ENCODE peak calls at places on chromosome 14, in four cellular contexts. O, P, H and I are unnamed samples.

GRCh38 chr14:102929349-102930137 is 7.1 kb downstream of the AMN start:
- DNase-seq in P (no peak), H (no peak), O (no peak), I (no peak)

GRCh38 chr14:29735459-29735858 is 192.2 kb downstream of the PRKD1 start:
- DNase-seq in O (no peak), H (no peak), P (no peak), I (no peak)

GRCh38 chr14:93788307-93788556 is at the start of gene PRIMA1:
- DNase-seq in P (no peak), O (no peak), H (no peak), I (no peak)

GRCh38 chr14:69873877-69874780 is 5.1 kb upstream of the SMOC1 start:
- DNase-seq in H (no peak), P (no peak), O (peak; percentile 82), I (no peak)

GRCh38 chr14:103279129-103280025 is 54.7 kb upstream of the EIF5 start:
- DNase-seq in O (no peak), H (no peak), P (no peak), I (no peak)

GRCh38 chr14:94689218-94689984 is 77.2 kb downstream of the SERPINA3 start:
- DNase-seq in H (no peak), O (peak; percentile 61), P (no peak), I (peak; percentile 50)

GRCh38 chr14:92626041-92626440 is 112.5 kb downstream of the RIN3 start:
- DNase-seq in H (no peak), O (no peak), P (no peak), I (no peak)

GRCh38 chr14:30603402-30603801 is 18.7 kb upstream of the SCFD1 start:
- DNase-seq in P (no peak), H (no peak), O (no peak), I (peak; percentile 49)

GRCh38 chr14:32417956-32418552 is 89.0 kb downstream of the AKAP6 start:
- DNase-seq in P (peak; percentile 28), H (no peak), O (peak; percentile 70), I (peak; percentile 86)

GRCh38 chr14:106844608-106845285 is 1318.4 kb downstream of the TMEM121 start:
- DNase-seq in P (no peak), H (no peak), O (no peak), I (peak; percentile 42)

GRCh38 chr14:30427846-30428245 is 131.1 kb upstream of the G2E3 start:
- DNase-seq in O (no peak), P (no peak), H (no peak), I (no peak)

GRCh38 chr14:34452258-34452822 is 9.7 kb downstream of the SPTSSA start:
- DNase-seq in H (no peak), O (peak; percentile 20), P (no peak), I (no peak)

GRCh38 chr14:90534838-90535555 is 138.2 kb downstream of the CALM1 start:
- DNase-seq in O (no peak), H (no peak), P (no peak), I (no peak)

GRCh38 chr14:81519200-81519998 is 14.3 kb downstream of the SEL1L start:
- DNase-seq in P (no peak), H (no peak), O (peak; percentile 33), I (no peak)

GRCh38 chr14:68510951-68511726 is 281.7 kb downstream of the ZFP36L1 start:
- DNase-seq in O (peak; percentile 39), P (no peak), H (no peak), I (no peak)
- TF ChIP-seq CTCF in O (peak; percentile 24), P (no peak), H (no peak), I (no peak)

GRCh38 chr14:100893760-100894159 is 9.8 kb downstream of the RTL1 start:
- DNase-seq in H (no peak), O (no peak), P (no peak), I (no peak)

GRCh38 chr14:100896369-100897060 is 7.0 kb downstream of the RTL1 start:
- DNase-seq in P (no peak), H (no peak), O (no peak), I (no peak)

GRCh38 chr14:100893228-100893601 is 10.3 kb downstream of the RTL1 start:
- DNase-seq in P (no peak), O (no peak), H (no peak), I (no peak)

GRCh38 chr14:100894416-100894815 is 9.1 kb downstream of the RTL1 start:
- DNase-seq in O (no peak), H (no peak), P (no peak), I (no peak)

DNA sequence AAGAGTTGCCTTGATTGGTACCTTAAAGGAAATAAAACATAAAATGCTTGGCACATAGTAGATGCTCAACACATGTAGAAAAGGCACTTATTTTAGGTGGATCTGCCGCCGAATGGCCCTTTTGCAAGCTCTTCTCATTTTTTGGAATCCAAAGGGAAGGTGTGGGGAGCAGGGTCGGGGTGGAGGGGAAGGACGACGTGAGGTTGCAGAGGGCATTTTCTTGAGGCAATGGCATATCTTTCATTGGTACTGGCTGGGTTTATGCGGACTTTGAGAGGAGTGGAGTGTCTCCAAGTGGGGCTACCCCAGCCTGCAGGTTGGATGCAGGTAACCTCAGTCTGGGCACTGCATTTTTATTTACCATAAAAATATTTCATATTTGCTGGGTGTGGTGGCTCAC is 8.1 kb downstream of the RTL1 start:
- DNase-seq in P (no peak), O (no peak), H (no peak), I (no peak)
- TF ChIP-seq CTCF in P (no peak), O (no peak), H (no peak), I (no peak)

GRCh38 chr14:80200093-80200492 is 11.2 kb downstream of the DIO2 start:
- DNase-seq in H (no peak), P (no peak), O (no peak), I (no peak)

GRCh38 chr14:80208426-80208950 is 2.8 kb downstream of the DIO2 start:
- DNase-seq in O (no peak), P (no peak), H (no peak), I (no peak)

GRCh38 chr14:80206351-80206750 is 5.0 kb downstream of the DIO2 start:
- DNase-seq in P (no peak), O (peak; percentile 69), H (no peak), I (no peak)

GRCh38 chr14:80202888-80203562 is 8.3 kb downstream of the DIO2 start:
- DNase-seq in O (no peak), H (peak; percentile 4), P (no peak), I (peak; percentile 22)
- TF ChIP-seq CTCF in O (peak; percentile 35), H (peak; percentile 90), P (no peak), I (peak; percentile 12)

GRCh38 chr14:104510794-104511611 is 68.6 kb upstream of the C14orf180 start:
- DNase-seq in O (no peak), H (no peak), P (no peak), I (peak; percentile 9)

GRCh38 chr14:104510216-104510615 is 69.3 kb upstream of the C14orf180 start:
- DNase-seq in H (no peak), P (no peak), O (no peak), I (no peak)

GRCh38 chr14:104512061-104512460 is 67.5 kb upstream of the C14orf180 start:
- DNase-seq in O (no peak), H (no peak), P (no peak), I (no peak)

GRCh38 chr14:104507443-104507842 is 72.1 kb upstream of the C14orf180 start:
- DNase-seq in P (no peak), O (no peak), H (no peak), I (no peak)

GRCh38 chr14:104509673-104510072 is 69.9 kb upstream of the C14orf180 start:
- DNase-seq in O (no peak), H (no peak), P (no peak), I (no peak)
- TF ChIP-seq CTCF in O (no peak), H (peak; percentile 8), P (no peak), I (no peak)

DNA sequence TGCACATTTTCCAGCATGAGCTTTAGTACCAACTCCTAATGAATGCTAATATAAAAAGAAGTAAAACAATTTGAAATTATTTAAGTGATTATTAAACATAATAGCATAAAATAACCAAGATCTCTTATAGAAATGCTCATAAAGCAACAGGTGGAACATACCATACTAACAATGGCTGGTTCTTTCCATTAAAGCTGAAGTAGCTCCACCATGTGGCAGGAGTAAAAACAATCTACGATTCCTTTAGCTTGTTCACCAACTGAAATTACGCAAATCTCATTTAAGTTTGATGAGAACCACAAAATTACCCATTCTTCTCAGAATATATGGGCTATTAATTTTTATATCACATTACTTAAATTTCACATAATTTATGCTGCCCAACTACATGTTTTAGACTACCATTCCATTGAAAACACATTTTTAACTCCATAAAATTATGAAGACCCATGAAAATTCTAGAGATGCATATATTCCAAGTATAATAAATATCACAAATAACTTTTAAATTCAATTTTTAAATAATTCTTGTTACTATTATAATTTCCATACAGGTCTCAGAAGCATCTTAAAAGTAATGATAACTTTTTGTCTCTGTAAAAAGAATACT is 213.6 kb downstream of the DAD1 start:
- DNase-seq in H (no peak), P (no peak), O (peak; percentile 86), I (peak; percentile 63)
- TF ChIP-seq CTCF in H (peak; percentile 56), P (peak; percentile 43), O (peak; percentile 70), I (peak; percentile 69)

DNA sequence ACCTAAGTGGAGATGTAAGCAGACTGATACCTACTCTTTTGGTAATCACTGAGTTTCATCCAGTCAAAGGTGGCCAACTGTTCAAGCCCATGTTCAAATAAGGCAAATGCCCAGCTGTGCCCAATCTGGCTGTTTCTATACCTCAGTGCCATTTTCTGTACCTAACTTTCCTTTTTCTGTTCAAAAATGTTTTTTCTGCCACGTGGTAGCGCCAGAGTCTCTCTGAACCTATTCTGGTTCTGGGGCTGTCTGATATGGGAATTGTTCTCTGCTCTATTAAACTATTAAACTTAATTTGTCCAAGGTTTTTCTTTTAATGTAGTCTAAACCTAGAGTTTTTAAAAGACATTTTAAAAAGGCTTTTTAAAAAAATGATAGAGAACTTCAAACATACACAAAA is 391.2 kb downstream of the NOVA1 start:
- DNase-seq in H (no peak), P (no peak), O (no peak), I (no peak)
- TF ChIP-seq CTCF in H (no peak), P (no peak), O (no peak), I (no peak)

GRCh38 chr14:52551205-52551604 is 1.1 kb downstream of the TXNDC16 start:
- DNase-seq in P (no peak), H (no peak), O (no peak), I (peak; percentile 1)

GRCh38 chr14:52553002-52553670 is 500 bp downstream of the GPR137C start:
- DNase-seq in H (no peak), P (no peak), O (peak; percentile 17), I (peak; percentile 11)

GRCh38 chr14:52552063-52552988 is at the start of the genes GPR137C and TXNDC16:
- DNase-seq in O (peak; percentile 100), P (peak; percentile 100), H (peak; percentile 97), I (peak; percentile 100)

GRCh38 chr14:52550661-52551060 is 1.6 kb downstream of the TXNDC16 start:
- DNase-seq in P (no peak), H (no peak), O (no peak), I (no peak)

DNA sequence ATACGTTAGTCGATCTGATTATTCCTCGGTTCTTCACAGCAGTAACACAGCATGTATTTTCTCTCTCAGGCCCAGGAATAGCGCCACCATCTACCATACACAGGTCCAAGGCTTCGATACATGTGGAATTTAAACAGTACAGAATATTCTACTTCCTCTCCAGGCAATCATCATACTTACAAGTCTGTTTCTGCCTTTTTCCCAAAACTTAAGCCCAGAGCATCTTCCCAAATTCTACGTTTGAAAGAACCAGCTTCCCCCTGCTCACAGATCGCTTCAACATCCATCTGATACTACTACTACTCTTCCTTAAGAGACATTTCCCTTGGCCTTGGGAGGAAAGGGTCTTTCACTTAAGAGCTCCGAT is 626 bp downstream of the TXNDC16 start:
- DNase-seq in H (no peak), O (peak; percentile 67), P (no peak), I (peak; percentile 45)
- TF ChIP-seq CTCF in H (peak; percentile 18), O (peak; percentile 59), P (no peak), I (peak; percentile 10)